ENCODE peak calls at places on chromosomes 5 and 9, in four cellular contexts. V, D, T and L are unnamed samples.

GRCh38 chr5:43046474-43046873 is 6.4 kb upstream of the ANXA2R start:
- DNase-seq in V (no peak), D (no peak), T (no peak), L (no peak)

GRCh38 chr9:90420714-90421513 is 221.7 kb downstream of the DIRAS2 start:
- DNase-seq in V (no peak), D (no peak), T (no peak), L (no peak)

GRCh38 chr5:136006767-136007251 is 22.0 kb upstream of the TGFBI start:
- DNase-seq in V (no peak), D (no peak), T (no peak), L (no peak)

GRCh38 chr5:82512025-82512424 is 233.9 kb upstream of the RPS23 start:
- DNase-seq in V (no peak), D (no peak), T (no peak), L (no peak)

GRCh38 chr9:88736136-88736637 is 201.2 kb downstream of the NXNL2 start:
- DNase-seq in V (no peak), D (no peak), T (no peak), L (no peak)

GRCh38 chr9:111231801-111232580 is 98.0 kb downstream of the OR2K2 start:
- DNase-seq in V (no peak), D (no peak), T (no peak), L (no peak)

GRCh38 chr5:139560752-139561654 is at the start of gene UBE2D2:
- DNase-seq in V (peak; percentile 97), D (peak; percentile 98), T (peak; percentile 92), L (peak; percentile 95)

GRCh38 chr5:136133416-136134383 is 1.1 kb downstream of the SMAD5 start:
- DNase-seq in V (peak; percentile 32), D (no peak), T (no peak), L (peak; percentile 69)

GRCh38 chr5:151298063-151298462 is 5.5 kb downstream of the SLC36A3 start:
- DNase-seq in V (no peak), D (no peak), T (no peak), L (peak; percentile 91)

GRCh38 chr5:110965773-110966581 is 105.5 kb upstream of the TSLP start:
- DNase-seq in V (no peak), D (no peak), T (no peak), L (no peak)

GRCh38 chr5:110625376-110625999 is 101.0 kb downstream of the TMEM232 start:
- DNase-seq in V (no peak), D (no peak), T (no peak), L (peak; percentile 49)

GRCh38 chr9:134883040-134883782 is 2.6 kb downstream of the FCN2 start:
- DNase-seq in V (no peak), D (peak; percentile 64), T (no peak), L (no peak)

GRCh38 chr5:40904205-40904993 is 4.9 kb upstream of the C7 start:
- DNase-seq in V (peak; percentile 48), D (no peak), T (no peak), L (peak; percentile 91)

GRCh38 chr9:137241490-137242328 is 622 bp downstream of the TUBB4B start:
- DNase-seq in V (no peak), D (no peak), T (peak; percentile 68), L (no peak)

GRCh38 chr5:82719368-82719767 is 357.8 kb downstream of the TMEM167A start:
- DNase-seq in V (no peak), D (no peak), T (no peak), L (no peak)

GRCh38 chr9:31520301-31521085 is 864.0 kb upstream of the ACO1 start:
- DNase-seq in V (no peak), D (no peak), T (no peak), L (no peak)

GRCh38 chr5:1180841-1181271 is 20.5 kb upstream of the SLC6A19 start:
- DNase-seq in V (no peak), D (no peak), T (no peak), L (no peak)

GRCh38 chr9:135343733-135344522 is 135.7 kb upstream of the PPP1R26 start:
- DNase-seq in V (peak; percentile 86), D (no peak), T (peak; percentile 34), L (peak; percentile 65)

GRCh38 chr5:65021527-65022226 is 252.9 kb downstream of the CWC27 start:
- DNase-seq in V (no peak), D (no peak), T (no peak), L (no peak)

GRCh38 chr9:83639266-83639665 is 16.3 kb downstream of the IDNK start:
- DNase-seq in V (no peak), D (no peak), T (no peak), L (peak; percentile 73)

GRCh38 chr5:10354048-10354872 is 765 bp downstream of the MARCHF6 start:
- DNase-seq in V (peak; percentile 65), D (no peak), T (peak; percentile 22), L (peak; percentile 84)

GRCh38 chr5:72107874-72108199 is 562 bp downstream of the MAP1B start:
- DNase-seq in V (no peak), D (no peak), T (no peak), L (no peak)

GRCh38 chr5:14400085-14400484 is 181.5 kb upstream of the OTULINL start:
- DNase-seq in V (no peak), D (no peak), T (no peak), L (peak; percentile 36)